ENCODE peak calls at places on chromosome 15, in five cellular contexts. Q, X, Y, J and I are unnamed samples.

GRCh38 chr15:75666823-75667501 is 19.2 kb downstream of the SNX33 start:
- DNase-seq in Q (peak; percentile 98), X (peak; percentile 37), Y (no peak), J (no peak), I (peak; percentile 85)

GRCh38 chr15:39602143-39602542 is 21.3 kb downstream of the THBS1 start:
- DNase-seq in Q (no peak), X (peak; percentile 40), Y (peak; percentile 12), J (no peak), I (no peak)

GRCh38 chr15:93929375-93930094 is 301.8 kb upstream of the MCTP2 start:
- DNase-seq in Q (no peak), X (no peak), Y (no peak), J (peak; percentile 13), I (no peak)

GRCh38 chr15:59138243-59138642 is 33.3 kb downstream of the CCNB2 start:
- DNase-seq in Q (peak; percentile 83), X (peak; percentile 54), Y (peak; percentile 92), J (peak; percentile 66), I (peak; percentile 64)

GRCh38 chr15:79091204-79091867 is 756 bp upstream of the RASGRF1 start:
- DNase-seq in Q (peak; percentile 47), X (no peak), Y (no peak), J (no peak), I (no peak)

GRCh38 chr15:101539930-101540329 is 50.4 kb upstream of the PCSK6 start:
- DNase-seq in Q (no peak), X (peak; percentile 44), Y (no peak), J (no peak), I (no peak)

GRCh38 chr15:88574646-88575045 is 28.2 kb upstream of the DET1 start:
- DNase-seq in Q (no peak), X (no peak), Y (no peak), J (no peak), I (no peak)

GRCh38 chr15:100111103-100112060 is 230.4 kb downstream of the ADAMTS17 start:
- DNase-seq in Q (no peak), X (peak; percentile 14), Y (peak; percentile 6), J (no peak), I (peak; percentile 83)

GRCh38 chr15:96354731-96355560 is 24.4 kb downstream of the NR2F2 start:
- DNase-seq in Q (peak; percentile 79), X (peak; percentile 56), Y (peak; percentile 42), J (no peak), I (peak; percentile 85)

GRCh38 chr15:66850078-66850991 is 148.3 kb downstream of the SMAD6 start:
- DNase-seq in Q (no peak), X (no peak), Y (peak; percentile 80), J (no peak), I (peak; percentile 60)

GRCh38 chr15:78177447-78177873 is 28.3 kb downstream of the IDH3A start:
- DNase-seq in Q (peak; percentile 61), X (peak; percentile 30), Y (peak; percentile 61), J (peak; percentile 36), I (peak; percentile 26)

GRCh38 chr15:66401130-66402021 is 14.7 kb downstream of the MAP2K1 start:
- DNase-seq in Q (no peak), X (no peak), Y (no peak), J (no peak), I (no peak)

GRCh38 chr15:99558084-99558483 is 7.7 kb upstream of the MEF2A start:
- DNase-seq in Q (no peak), X (no peak), Y (no peak), J (no peak), I (no peak)

GRCh38 chr15:37019479-37020433 is 80.6 kb downstream of the MEIS2 start:
- DNase-seq in Q (no peak), X (peak; percentile 83), Y (peak; percentile 60), J (no peak), I (peak; percentile 49)

GRCh38 chr15:74133703-74134386 is 3.5 kb downstream of the ISLR2 start:
- DNase-seq in Q (no peak), X (no peak), Y (no peak), J (no peak), I (no peak)

GRCh38 chr15:29924750-29925149 is 102.5 kb upstream of the TJP1 start:
- DNase-seq in Q (peak; percentile 72), X (peak; percentile 60), Y (no peak), J (peak; percentile 86), I (peak; percentile 54)

GRCh38 chr15:75194397-75194796 is 7.3 kb upstream of the C15orf39 start:
- DNase-seq in Q (no peak), X (no peak), Y (no peak), J (no peak), I (no peak)

GRCh38 chr15:83243634-83244033 is 36.0 kb upstream of the HDGFL3 start:
- DNase-seq in Q (no peak), X (no peak), Y (no peak), J (no peak), I (no peak)

GRCh38 chr15:74343127-74343796 is 24.2 kb downstream of the CYP11A1 start:
- DNase-seq in Q (no peak), X (no peak), Y (no peak), J (no peak), I (no peak)

GRCh38 chr15:71632571-71633195 is 177.7 kb upstream of the NR2E3 start:
- DNase-seq in Q (no peak), X (no peak), Y (no peak), J (no peak), I (no peak)

GRCh38 chr15:74332011-74332410 is 35.4 kb downstream of the CYP11A1 start:
- DNase-seq in Q (no peak), X (no peak), Y (no peak), J (no peak), I (no peak)

GRCh38 chr15:95087253-95087609 is 855.9 kb downstream of the MCTP2 start:
- DNase-seq in Q (no peak), X (no peak), Y (no peak), J (no peak), I (no peak)

GRCh38 chr15:75347222-75348033 is 589 bp downstream of the NEIL1 start:
- DNase-seq in Q (peak; percentile 55), X (no peak), Y (peak; percentile 57), J (no peak), I (peak; percentile 20)

GRCh38 chr15:64894395-64895056 is 17.2 kb upstream of the ANKDD1A start:
- DNase-seq in Q (no peak), X (no peak), Y (no peak), J (no peak), I (no peak)

GRCh38 chr15:22887157-22887951 is 48.9 kb downstream of the NIPA2 start:
- DNase-seq in Q (no peak), X (no peak), Y (peak; percentile 74), J (no peak), I (no peak)

GRCh38 chr15:91496754-91497691 is 356.5 kb upstream of the SLCO3A1 start:
- DNase-seq in Q (no peak), X (no peak), Y (no peak), J (no peak), I (no peak)

GRCh38 chr15:81303241-81304225 is 20.4 kb downstream of the STARD5 start:
- DNase-seq in Q (no peak), X (no peak), Y (no peak), J (peak; percentile 19), I (no peak)
- H3K4me2 ChIP-seq in Q (no peak overlapping the region), X (no peak overlapping the region), Y (no peak overlapping the region), J (peak overlapping the region; percentile 51), I (no peak overlapping the region)

GRCh38 chr15:60554494-60554893 is 75.6 kb upstream of the ICE2 start:
- DNase-seq in Q (no peak), X (no peak), Y (no peak), J (no peak), I (no peak)
- TF ChIP-seq JUN in Q (no peak), X (no peak), Y (no peak), J (no peak), I (no peak)

DNA sequence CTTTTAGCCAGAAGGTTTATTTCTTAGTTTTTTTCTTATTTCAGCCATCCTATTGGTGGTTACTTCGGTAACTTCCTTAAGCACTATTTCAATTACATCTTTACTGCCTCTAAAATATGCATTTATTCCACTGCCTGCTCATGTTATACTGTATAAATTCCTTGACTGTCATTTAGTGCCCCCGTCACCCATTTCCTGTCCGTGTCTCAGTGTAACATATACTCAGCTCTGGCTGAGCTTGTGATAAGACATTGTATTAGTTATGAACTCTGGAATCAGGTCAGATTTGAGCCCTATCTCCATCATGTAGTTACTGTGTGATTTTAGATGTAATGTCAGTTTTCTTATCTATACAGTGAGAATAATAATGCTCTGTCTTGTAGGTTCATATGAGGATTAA is 24.2 kb downstream of the PIAS1 start:
- DNase-seq in Q (no peak), X (no peak), Y (no peak), J (no peak), I (no peak)
- H3K4me1 ChIP-seq in Q (peaks cover 14% of the 10 kb centered on the region), X (peaks cover 39% of the 10 kb centered on the region), Y (no peaks in the 10 kb centered on the region), J (no peaks in the 10 kb centered on the region), I (peaks cover 4% of the 10 kb centered on the region)

DNA sequence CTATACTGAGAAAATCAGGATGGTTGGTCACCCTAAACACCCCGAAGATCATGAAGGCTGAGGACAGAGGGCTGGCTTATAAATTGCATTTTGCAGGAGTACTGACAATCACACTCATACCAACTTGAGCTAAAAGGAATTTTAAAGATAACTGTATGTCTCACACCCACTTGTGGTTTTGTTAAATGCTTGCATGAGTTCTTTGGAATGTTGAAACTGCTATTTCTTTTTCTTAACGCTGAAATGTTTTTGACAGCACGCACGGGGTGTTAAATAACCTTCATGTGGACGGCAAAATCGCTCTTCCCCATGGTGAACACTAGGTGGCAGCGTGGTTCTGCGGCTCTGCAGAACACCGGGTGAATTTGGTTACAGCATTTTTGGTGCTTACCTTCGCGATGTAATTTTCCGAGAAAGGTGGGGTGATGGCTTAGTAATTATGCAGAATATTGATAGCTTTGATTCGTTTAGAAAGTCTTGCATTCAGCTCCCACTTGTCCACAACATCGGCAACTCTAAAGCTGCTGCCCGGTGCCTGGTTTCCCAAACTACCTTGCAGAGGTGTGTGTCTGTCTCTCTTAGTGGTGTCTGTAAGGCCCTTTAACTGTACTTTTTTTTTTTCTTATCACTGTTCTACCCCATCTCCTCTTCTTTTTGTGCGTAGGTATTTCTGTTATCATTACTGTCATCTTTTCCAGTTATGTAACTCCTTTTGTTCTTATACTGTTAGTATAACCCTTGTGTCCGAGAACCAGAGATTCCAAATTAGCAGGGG is 51.7 kb downstream of the ARNT2 start:
- DNase-seq in Q (peak; percentile 83), X (peak; percentile 44), Y (peak; percentile 69), J (no peak), I (peak; percentile 63)
- H3K4me2 ChIP-seq in Q (peak overlapping the region; percentile 56), X (peak overlapping the region; percentile 34), Y (no peak overlapping the region), J (peak overlapping the region; percentile 28), I (no peak overlapping the region)

DNA sequence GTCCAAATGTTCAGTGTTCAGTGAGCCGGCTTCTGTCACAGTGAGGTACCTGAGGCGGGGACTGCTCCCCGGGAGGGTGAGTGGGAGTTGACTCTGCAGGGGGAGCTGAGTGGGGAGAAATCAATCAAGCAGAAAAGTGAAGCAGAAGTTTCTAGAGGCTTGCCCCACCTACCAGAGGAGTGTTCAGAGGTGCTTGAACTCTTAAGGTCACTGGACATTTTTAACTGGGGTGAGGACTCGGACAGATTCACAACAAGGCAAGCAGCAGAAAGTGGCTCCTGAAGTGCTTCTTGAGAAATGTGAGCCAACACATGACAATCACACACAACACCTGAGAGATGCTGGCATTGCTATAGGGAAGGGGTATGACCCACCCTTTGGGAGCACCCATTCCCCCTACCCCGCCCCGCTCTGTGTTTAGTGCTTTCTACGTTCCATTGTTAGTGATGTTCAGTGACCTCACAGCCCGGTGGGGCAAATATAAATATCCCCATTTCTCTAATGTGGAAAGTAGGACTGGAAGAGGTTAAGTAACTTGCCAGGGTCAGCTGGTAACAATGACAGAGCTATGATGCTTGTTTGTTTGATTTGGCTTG is 48.6 kb upstream of the AKAP13 start:
- DNase-seq in Q (no peak), X (no peak), Y (no peak), J (no peak), I (peak; percentile 21)
- TF ChIP-seq JUN in Q (no peak), X (no peak), Y (no peak), J (no peak), I (no peak)